ENCODE peak calls at places on chromosomes 7 and 10, in five cellular contexts. H, D, I, C and A are unnamed samples.
A peak's percentile ranks its signal among the peaks of the same experiment; 100 is the strongest.

GRCh38 chr7:35353481-35353880 is 99.6 kb upstream of the TBX20 start:
- DNase-seq in H (no peak), D (no peak), I (no peak), C (no peak), A (no peak)

GRCh38 chr10:42941245-42941644 is 135.6 kb upstream of the RET start:
- DNase-seq in H (no peak), D (no peak), I (no peak), C (peak; percentile 27), A (no peak)

GRCh38 chr7:91609525-91609924 is 271.0 kb downstream of the MTERF1 start:
- DNase-seq in H (no peak), D (no peak), I (no peak), C (no peak), A (no peak)

GRCh38 chr10:130875116-130875515 is 436.4 kb downstream of the TCERG1L start:
- DNase-seq in H (no peak), D (no peak), I (no peak), C (no peak), A (no peak)

GRCh38 chr7:47557986-47558670 is 23.8 kb downstream of the TNS3 start:
- DNase-seq in H (no peak), D (no peak), I (no peak), C (no peak), A (no peak)

GRCh38 chr10:53690556-53691240 is 918.1 kb upstream of the MBL2 start:
- DNase-seq in H (no peak), D (no peak), I (no peak), C (no peak), A (no peak)

GRCh38 chr10:100006241-100006886 is 3.4 kb downstream of the DNMBP start:
- DNase-seq in H (no peak), D (peak; percentile 98), I (no peak), C (no peak), A (peak; percentile 98)

GRCh38 chr10:121845044-121845784 is 82.6 kb downstream of the ATE1 start:
- DNase-seq in H (no peak), D (no peak), I (no peak), C (no peak), A (no peak)

GRCh38 chr7:4612237-4612636 is 69.9 kb upstream of the FOXK1 start:
- DNase-seq in H (no peak), D (no peak), I (no peak), C (peak; percentile 60), A (no peak)

GRCh38 chr10:29987471-29987870 is 71.9 kb downstream of the JCAD start:
- DNase-seq in H (no peak), D (peak; percentile 63), I (no peak), C (no peak), A (peak; percentile 83)

GRCh38 chr7:73433924-73434700 is 534 bp downstream of the FZD9 start:
- DNase-seq in H (no peak), D (no peak), I (no peak), C (no peak), A (no peak)

GRCh38 chr10:75202321-75203096 is 8.1 kb upstream of the VDAC2 start:
- DNase-seq in H (no peak), D (peak; percentile 59), I (no peak), C (no peak), A (peak; percentile 39)

GRCh38 chr7:43430412-43430811 is 152.5 kb upstream of the STK17A start:
- DNase-seq in H (no peak), D (peak; percentile 14), I (no peak), C (no peak), A (no peak)